ENCODE peak calls at places on chromosomes 7 and 10, in six cellular contexts. C is HCT116, M is SK-N-SH, D is HepG2, H is spleen, E is sigmoid colon. B is an unnamed sample.

GRCh38 chr10:51344371-51344770 is 270.1 kb downstream of the PRKG1 start:
- DNase-seq in C (no peak), M (no peak), D (no peak), H (no peak), E (no peak), B (no peak)

GRCh38 chr10:21056461-21056860 is 159.3 kb upstream of the NEBL start:
- DNase-seq in C (no peak), M (no peak), D (no peak), H (no peak), E (no peak), B (no peak)

GRCh38 chr7:56091591-56091990 is 1.2 kb downstream of the PHKG1 start:
- DNase-seq in C (no peak), M (no peak), D (no peak), H (no peak), E (peak; percentile 90), B (no peak)

GRCh38 chr10:131790021-131790420 is 110.8 kb upstream of the PPP2R2D start:
- DNase-seq in C (peak; percentile 46), M (no peak), D (no peak), H (no peak), E (peak; percentile 19), B (no peak)

GRCh38 chr7:129958643-129959479 is 6.1 kb upstream of the UBE2H start:
- DNase-seq in C (peak; percentile 69), M (peak; percentile 79), D (peak; percentile 84), H (no peak), E (peak; percentile 59), B (no peak)

GRCh38 chr10:260819-261429 is 125.7 kb downstream of the ZMYND11 start:
- DNase-seq in C (no peak), M (no peak), D (no peak), H (no peak), E (no peak), B (no peak)

GRCh38 chr7:8700076-8700624 is 266.7 kb downstream of the NXPH1 start:
- DNase-seq in C (no peak), M (peak; percentile 57), D (no peak), H (no peak), E (no peak), B (no peak)

GRCh38 chr10:45453639-45454250 is 79.7 kb downstream of the ALOX5 start:
- DNase-seq in C (no peak), M (no peak), D (no peak), H (no peak), E (no peak), B (no peak)

GRCh38 chr7:132422502-132423101 is 153.7 kb downstream of the PLXNA4 start:
- DNase-seq in C (no peak), M (no peak), D (no peak), H (peak; percentile 37), E (no peak), B (no peak)

DNA sequence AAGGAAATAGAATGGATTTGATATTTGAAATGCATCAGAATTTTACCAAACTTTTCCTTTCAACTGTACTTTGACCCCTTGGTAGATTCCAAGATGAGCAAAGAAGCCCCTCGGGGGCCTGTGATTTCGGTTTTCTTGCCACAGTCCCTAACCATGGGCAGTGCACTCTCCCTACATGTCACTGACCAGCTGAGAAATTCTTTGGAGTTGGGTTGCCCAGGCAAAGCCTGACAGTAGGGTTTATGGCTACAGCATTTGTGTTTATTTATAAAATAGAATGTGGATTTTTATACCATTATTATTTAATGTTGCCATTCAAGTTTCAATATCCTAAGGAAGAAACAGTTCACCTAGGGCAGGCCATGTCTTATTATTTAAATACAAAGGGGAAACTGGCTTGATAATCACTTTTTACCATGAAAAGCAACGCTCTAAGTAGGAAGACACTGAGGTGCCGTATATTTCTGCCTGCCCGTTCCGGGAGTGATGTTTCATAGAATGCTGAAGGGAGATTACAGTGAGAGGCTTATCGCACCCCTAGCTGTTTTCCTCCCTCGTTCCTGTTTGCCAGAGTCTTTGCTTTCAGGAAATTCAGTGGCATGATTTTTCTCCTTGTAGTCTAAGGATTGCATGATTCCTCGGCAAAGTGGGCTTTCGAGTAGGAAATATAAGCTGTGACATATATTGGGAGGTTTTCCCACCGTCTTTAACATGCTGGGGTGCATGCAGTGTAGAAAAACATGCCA is 35.8 kb downstream of the WIPF3 start:
- DNase-seq in C (no peak), M (no peak), D (no peak), H (no peak), E (no peak), B (no peak)
- H3K9me3 ChIP-seq in C (no peaks in the 10 kb centered on the region), M (no peaks in the 10 kb centered on the region), D (no peaks in the 10 kb centered on the region), H (no peaks in the 10 kb centered on the region), E (no peaks in the 10 kb centered on the region), B (no peaks in the 10 kb centered on the region)

GRCh38 chr10:30441974-30442606 is 8.1 kb downstream of the MAP3K8 start:
- DNase-seq in C (no peak), M (no peak), D (no peak), H (no peak), E (no peak), B (no peak)

GRCh38 chr10:30439931-30440330 is 5.9 kb downstream of the MAP3K8 start:
- DNase-seq in C (no peak), M (no peak), D (no peak), H (no peak), E (no peak), B (no peak)

GRCh38 chr10:30447125-30447799 is 13.3 kb downstream of the MAP3K8 start:
- DNase-seq in C (peak; percentile 77), M (no peak), D (no peak), H (no peak), E (no peak), B (no peak)

GRCh38 chr10:30443049-30443448 is 9.1 kb downstream of the MAP3K8 start:
- DNase-seq in C (no peak), M (no peak), D (no peak), H (no peak), E (no peak), B (no peak)

GRCh38 chr10:30445716-30446115 is 11.7 kb downstream of the MAP3K8 start:
- DNase-seq in C (no peak), M (no peak), D (no peak), H (no peak), E (no peak), B (no peak)
- TF ChIP-seq POLR2AphosphoS5 in C (no peak), M (peak; percentile 13), D (no peak), H (no peak), E (no peak), B (no peak)

GRCh38 chr7:63092951-63093350 is 905.7 kb upstream of the ZNF722 start:
- DNase-seq in C (no peak), M (no peak), D (no peak), H (no peak), E (no peak), B (no peak)

GRCh38 chr7:63087575-63088190 is 911.0 kb upstream of the ZNF722 start:
- DNase-seq in C (no peak), M (no peak), D (no peak), H (no peak), E (no peak), B (no peak)

GRCh38 chr7:63096141-63096540 is 902.5 kb upstream of the ZNF722 start:
- DNase-seq in C (no peak), M (no peak), D (no peak), H (no peak), E (no peak), B (no peak)

GRCh38 chr7:63093481-63093880 is 905.2 kb upstream of the ZNF722 start:
- DNase-seq in C (no peak), M (no peak), D (no peak), H (no peak), E (no peak), B (no peak)
- H3K9me3 ChIP-seq in C (peaks cover 11% of the 10 kb centered on the region), M (peaks cover 23% of the 10 kb centered on the region), D (peaks cover 53% of the 10 kb centered on the region), H (peaks cover 3% of the 10 kb centered on the region), E (peaks cover 18% of the 10 kb centered on the region), B (no peaks in the 10 kb centered on the region)

GRCh38 chr7:145893925-145894535 is 222.6 kb upstream of the CNTNAP2 start:
- DNase-seq in C (no peak), M (no peak), D (no peak), H (no peak), E (no peak), B (no peak)
- TF ChIP-seq POLR2AphosphoS5 in C (no peak), M (no peak), D (no peak), H (no peak), E (no peak), B (no peak)

DNA sequence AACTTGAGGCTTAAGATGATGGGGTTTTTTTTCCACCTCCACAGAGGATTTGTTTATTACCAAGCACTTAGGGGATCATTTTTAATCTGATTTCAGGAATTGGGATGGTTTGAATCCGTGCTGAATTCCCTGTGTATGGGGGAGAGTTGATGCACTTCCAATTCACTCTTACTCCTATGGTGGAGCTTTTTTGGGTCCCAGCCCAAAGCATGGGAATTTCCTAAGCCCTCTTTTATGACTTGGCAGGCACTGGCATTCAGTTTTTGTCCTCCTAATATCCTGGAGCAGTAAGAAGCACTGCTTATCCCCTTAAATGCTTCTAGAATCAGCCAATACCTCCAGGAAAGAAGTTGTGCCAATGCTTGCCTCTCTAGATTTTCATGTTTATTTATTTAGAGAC is 78.7 kb downstream of the HYCC1 start:
- DNase-seq in C (no peak), M (no peak), D (no peak), H (no peak), E (no peak), B (no peak)
- H3K9me3 ChIP-seq in C (no peaks in the 10 kb centered on the region), M (no peaks in the 10 kb centered on the region), D (no peaks in the 10 kb centered on the region), H (no peaks in the 10 kb centered on the region), E (no peaks in the 10 kb centered on the region), B (peaks cover 5% of the 10 kb centered on the region)

GRCh38 chr10:54799491-54799890 is 1.5 kb downstream of the PCDH15 start:
- DNase-seq in C (no peak), M (no peak), D (no peak), H (no peak), E (no peak), B (no peak)

GRCh38 chr10:54796876-54797275 is 4.2 kb downstream of the PCDH15 start:
- DNase-seq in C (no peak), M (no peak), D (no peak), H (no peak), E (no peak), B (no peak)

GRCh38 chr10:54797636-54798395 is 3.2 kb downstream of the PCDH15 start:
- DNase-seq in C (no peak), M (no peak), D (no peak), H (no peak), E (no peak), B (no peak)

DNA sequence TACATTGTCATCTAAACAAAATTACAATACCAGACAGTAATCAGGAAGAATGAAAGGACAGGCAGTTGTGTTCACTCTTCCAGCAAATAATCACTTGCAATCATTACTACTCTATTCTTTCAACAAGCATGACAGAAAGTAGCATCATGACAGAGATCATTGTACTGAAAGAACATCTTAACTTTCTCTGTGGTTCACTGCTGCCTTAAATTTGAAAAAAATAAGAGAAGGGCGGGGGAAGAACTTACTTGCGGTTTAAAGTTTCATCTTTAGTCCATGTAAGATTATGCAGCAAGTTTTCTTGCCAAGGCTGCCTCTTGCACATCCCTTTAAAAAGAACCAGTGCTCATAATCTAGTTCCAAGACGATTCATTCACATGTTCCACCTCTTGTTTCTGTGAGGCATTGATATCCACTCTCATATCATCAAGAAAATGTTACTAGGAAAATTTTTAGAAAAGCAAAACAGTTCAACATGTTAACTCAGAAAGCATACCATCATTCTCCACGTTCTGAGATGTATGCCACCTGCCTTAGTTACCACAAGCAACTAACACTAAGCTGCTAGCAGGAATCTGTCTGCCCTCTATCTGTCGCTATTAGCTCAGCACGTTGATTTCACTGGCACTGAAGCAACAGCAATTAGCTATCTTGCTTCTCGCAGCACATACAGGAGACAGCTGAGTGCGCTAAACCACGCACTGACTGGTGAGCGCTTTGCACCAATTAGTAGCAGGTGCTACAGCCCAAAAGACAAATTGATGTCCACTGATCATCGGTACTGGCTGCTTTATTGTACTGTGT is at the start of gene PCDH15:
- DNase-seq in C (no peak), M (peak; percentile 37), D (peak; percentile 14), H (no peak), E (no peak), B (no peak)
- TF ChIP-seq POLR2AphosphoS5 in C (no peak), M (no peak), D (no peak), H (no peak), E (no peak), B (no peak)

GRCh38 chr7:72490301-72490700 is 78.2 kb upstream of the CALN1 start:
- DNase-seq in C (no peak), M (no peak), D (no peak), H (no peak), E (no peak), B (no peak)
- H3K9me3 ChIP-seq in C (no peaks in the 10 kb centered on the region), M (no peaks in the 10 kb centered on the region), D (no peaks in the 10 kb centered on the region), H (no peaks in the 10 kb centered on the region), E (no peaks in the 10 kb centered on the region), B (no peaks in the 10 kb centered on the region)